ENCODE peak calls at places on chromosomes 16 and 17, in nine cellular contexts. A is AG04449, N is Right ventricle myocardium superior, H is NCI-H345, J is Peyer's patch, G is T-cell, Z is T-helper 1 cell, I is K562, D is left ventricle myocardium superior. O is an unnamed sample.

GRCh38 chr16:56671706-56672105 is 2.1 kb downstream of the MT1H start:
- DNase-seq in A (no peak), N (no peak), H (no peak), J (no peak), G (no peak), Z (no peak), I (no peak), D (no peak), O (no peak)

GRCh38 chr17:47281246-47281645 is 27.6 kb downstream of the ITGB3 start:
- DNase-seq in A (no peak), N (no peak), H (no peak), J (no peak), G (no peak), Z (no peak), I (no peak), D (no peak), O (no peak)

GRCh38 chr17:78679495-78680395 is 102.3 kb downstream of the CYTH1 start:
- DNase-seq in A (no peak), N (no peak), H (no peak), J (no peak), G (no peak), Z (no peak), I (no peak), D (no peak), O (no peak)

GRCh38 chr17:7667616-7668406 is 17.1 kb downstream of the ATP1B2 start:
- DNase-seq in A (no peak), N (no peak), H (no peak), J (no peak), G (no peak), Z (no peak), I (no peak), D (no peak), O (no peak)

GRCh38 chr16:3857189-3858013 is 23.1 kb downstream of the CREBBP start:
- DNase-seq in A (no peak), N (no peak), H (no peak), J (no peak), G (no peak), Z (no peak), I (no peak), D (no peak), O (no peak)

GRCh38 chr17:8826808-8827435 is 27.8 kb upstream of the MFSD6L start:
- DNase-seq in A (no peak), N (no peak), H (no peak), J (no peak), G (no peak), Z (no peak), I (no peak), D (no peak), O (no peak)

GRCh38 chr17:17236295-17237025 is 508 bp downstream of the FLCN start:
- DNase-seq in A (no peak), N (no peak), H (peak), J (peak), G (no peak), Z (no peak), I (peak), D (no peak), O (no peak)

GRCh38 chr17:48527742-48528028 is 3.1 kb downstream of the HOXB1 start:
- DNase-seq in A (no peak), N (no peak), H (no peak), J (no peak), G (no peak), Z (no peak), I (no peak), D (no peak), O (no peak)

GRCh38 chr17:75808905-75809621 is 24.5 kb downstream of the UNK start:
- DNase-seq in A (no peak), N (peak), H (no peak), J (peak), G (no peak), Z (no peak), I (peak), D (peak), O (no peak)

GRCh38 chr16:55037051-55037450 is 106.4 kb downstream of the IRX5 start:
- DNase-seq in A (no peak), N (no peak), H (no peak), J (no peak), G (no peak), Z (no peak), I (no peak), D (no peak), O (no peak)

GRCh38 chr17:56752263-56752662 is 81.5 kb downstream of the C17orf67 start:
- DNase-seq in A (no peak), N (no peak), H (peak), J (no peak), G (no peak), Z (no peak), I (no peak), D (no peak), O (no peak)

GRCh38 chr17:80664217-80664780 is 119.7 kb downstream of the RPTOR start:
- DNase-seq in A (no peak), N (no peak), H (no peak), J (no peak), G (no peak), Z (no peak), I (no peak), D (no peak), O (no peak)

GRCh38 chr17:74873874-74874614 is 1.2 kb upstream of the FDXR start:
- DNase-seq in A (no peak), N (no peak), H (no peak), J (no peak), G (no peak), Z (no peak), I (peak), D (no peak), O (no peak)

GRCh38 chr16:67942200-67942509 is 1.8 kb downstream of the LCAT start:
- DNase-seq in A (no peak), N (no peak), H (no peak), J (peak), G (no peak), Z (no peak), I (peak), D (no peak), O (no peak)

GRCh38 chr17:41882756-41883155 is 17.5 kb upstream of the KLHL11 start:
- DNase-seq in A (no peak), N (no peak), H (no peak), J (no peak), G (no peak), Z (no peak), I (no peak), D (no peak), O (no peak)

O was measured in non-pigmented ciliary epithelial cell.